ENCODE peak calls at places on chromosomes 12 and 14, in five cellular contexts. V, T, B, S and L are unnamed samples.

GRCh38 chr12:31370645-31371620 is 45.0 kb upstream of the SINHCAF start:
- DNase-seq in V (peak; percentile 25), T (peak; percentile 34), B (no peak), S (peak; percentile 92), L (no peak)

GRCh38 chr12:45612044-45612794 is 117.3 kb upstream of the ARID2 start:
- DNase-seq in V (peak; percentile 76), T (no peak), B (peak; percentile 28), S (no peak), L (no peak)

GRCh38 chr12:19801941-19802340 is 362.6 kb downstream of the AEBP2 start:
- DNase-seq in V (no peak), T (no peak), B (no peak), S (no peak), L (no peak)

GRCh38 chr14:88454886-88455285 is 69.4 kb downstream of the SPATA7 start:
- DNase-seq in V (no peak), T (no peak), B (no peak), S (no peak), L (no peak)

GRCh38 chr12:63400746-63401145 is 249.7 kb upstream of the AVPR1A start:
- DNase-seq in V (peak; percentile 92), T (no peak), B (no peak), S (no peak), L (no peak)

GRCh38 chr12:91590991-91591987 is 408.7 kb upstream of the DCN start:
- DNase-seq in V (no peak), T (no peak), B (no peak), S (no peak), L (no peak)

GRCh38 chr12:103677341-103677740 is 90.3 kb downstream of the STAB2 start:
- DNase-seq in V (no peak), T (no peak), B (no peak), S (no peak), L (no peak)

GRCh38 chr14:68584786-68585185 is 208.1 kb downstream of the ZFP36L1 start:
- DNase-seq in V (no peak), T (no peak), B (no peak), S (no peak), L (no peak)

GRCh38 chr12:98838282-98838681 is 193.2 kb downstream of the APAF1 start:
- DNase-seq in V (no peak), T (no peak), B (no peak), S (peak; percentile 3), L (peak; percentile 68)

GRCh38 chr12:93689076-93689834 is 12.1 kb downstream of the CRADD start:
- DNase-seq in V (no peak), T (no peak), B (no peak), S (peak; percentile 48), L (no peak)

GRCh38 chr12:124614512-124615292 is 47.3 kb upstream of the NCOR2 start:
- DNase-seq in V (no peak), T (no peak), B (no peak), S (no peak), L (no peak)

GRCh38 chr12:111673503-111673902 is 12.3 kb downstream of the BRAP start:
- DNase-seq in V (peak; percentile 59), T (no peak), B (no peak), S (no peak), L (peak; percentile 43)

GRCh38 chr14:97840159-97840558 is 1043.0 kb downstream of the VRK1 start:
- DNase-seq in V (no peak), T (no peak), B (no peak), S (no peak), L (no peak)

GRCh38 chr14:32366995-32367394 is 37.9 kb downstream of the AKAP6 start:
- DNase-seq in V (peak; percentile 86), T (peak; percentile 66), B (no peak), S (no peak), L (peak; percentile 79)

GRCh38 chr14:94041551-94042346 is 15.6 kb downstream of the OTUB2 start:
- DNase-seq in V (peak; percentile 72), T (no peak), B (no peak), S (no peak), L (no peak)